ENCODE peak calls at places on chromosome 7, in ten cellular contexts. P is lower leg skin, W is heart right ventricle, F is HCT116, G is CD14-positive monocyte, S is nephron progenitor cell, V is suprapubic skin, D is fibroblast of pulmonary artery, Z is cardiac muscle cell, Q is GM13976. U is an unnamed sample.
A peak's percentile ranks its signal among the peaks of the same experiment; 100 is the strongest.

GRCh38 chr7:83519240-83519639 is 129.7 kb downstream of the SEMA3E start:
- DNase-seq in P (no peak), W (no peak), F (no peak), G (no peak), S (no peak), V (no peak), D (peak; percentile 4), Z (no peak), Q (no peak), U (no peak)

GRCh38 chr7:100153713-100154519 is 4.6 kb downstream of the TRAPPC14 start:
- DNase-seq in P (no peak), W (no peak), F (no peak), G (no peak), S (no peak), V (no peak), D (no peak), Z (no peak), Q (peak; percentile 10), U (no peak)

GRCh38 chr7:127486654-127487053 is 94.1 kb upstream of the ZNF800 start:
- DNase-seq in P (no peak), W (no peak), F (no peak), G (no peak), S (no peak), V (no peak), D (no peak), Z (no peak), Q (no peak), U (peak; percentile 41)

GRCh38 chr7:78383096-78383495 is 584.5 kb downstream of the PHTF2 start:
- DNase-seq in P (no peak), W (no peak), F (no peak), G (no peak), S (no peak), V (no peak), D (no peak), Z (no peak), Q (no peak), U (no peak)

GRCh38 chr7:145064114-145064513 is 228.3 kb upstream of the TPK1 start:
- DNase-seq in P (no peak), W (no peak), F (no peak), G (no peak), S (no peak), V (no peak), D (no peak), Z (no peak), Q (no peak), U (no peak)

GRCh38 chr7:138527746-138528223 is 67.7 kb downstream of the TRIM24 start:
- DNase-seq in P (no peak), W (peak; percentile 36), F (peak; percentile 31), G (no peak), S (no peak), V (no peak), D (peak; percentile 29), Z (peak; percentile 81), Q (no peak), U (peak; percentile 4)

GRCh38 chr7:151491859-151492258 is 27.8 kb downstream of the RHEB start:
- DNase-seq in P (no peak), W (no peak), F (peak; percentile 73), G (no peak), S (no peak), V (no peak), D (peak; percentile 83), Z (no peak), Q (no peak), U (peak; percentile 86)

GRCh38 chr7:64883113-64883905 is 19.8 kb upstream of the ZNF273 start:
- DNase-seq in P (peak; percentile 83), W (no peak), F (no peak), G (no peak), S (no peak), V (peak; percentile 70), D (no peak), Z (no peak), Q (peak; percentile 12), U (no peak)

GRCh38 chr7:125396466-125397151 is 467.0 kb upstream of the POT1 start:
- DNase-seq in P (no peak), W (no peak), F (no peak), G (no peak), S (no peak), V (no peak), D (no peak), Z (no peak), Q (no peak), U (no peak)

GRCh38 chr7:158353606-158354570 is 233.7 kb downstream of the PTPRN2 start:
- DNase-seq in P (peak; percentile 53), W (no peak), F (peak; percentile 22), G (no peak), S (peak; percentile 50), V (no peak), D (peak; percentile 10), Z (no peak), Q (no peak), U (peak; percentile 56)
- TF ChIP-seq CTCF in P (no peak), W (peak; percentile 29), F (peak; percentile 64), G (peak; percentile 32), S (peak; percentile 54), V (no peak), D (peak; percentile 22), Z (peak; percentile 30), Q (no peak), U (peak; percentile 67)

GRCh38 chr7:52017802-52018679 is 701.4 kb upstream of the COBL start:
- DNase-seq in P (no peak), W (no peak), F (no peak), G (no peak), S (peak; percentile 53), V (no peak), D (no peak), Z (peak; percentile 48), Q (no peak), U (peak; percentile 54)
- TF ChIP-seq CTCF in P (no peak), W (peak; percentile 32), F (no peak), G (peak; percentile 31), S (peak; percentile 57), V (no peak), D (no peak), Z (no peak), Q (peak; percentile 28), U (peak; percentile 34)

DNA sequence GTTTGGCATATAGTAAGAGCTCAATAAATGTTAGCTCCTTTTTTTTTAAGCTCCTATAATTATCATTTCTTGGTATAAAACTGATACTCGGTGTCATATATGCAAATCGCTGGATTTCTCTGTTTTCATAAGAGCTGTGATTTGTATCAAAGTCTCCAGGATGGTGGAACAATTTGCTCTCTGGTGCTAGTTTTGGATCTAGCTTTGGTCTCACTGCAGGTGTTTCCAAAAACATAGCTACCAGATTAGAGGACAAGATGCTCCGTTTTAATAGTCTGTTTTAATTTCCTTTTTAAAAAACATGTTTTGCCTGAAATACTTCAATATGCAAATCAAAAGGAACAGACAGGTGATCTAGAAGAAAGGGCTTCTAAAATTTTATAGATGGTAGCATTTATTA is 25.3 kb downstream of the ADAM22 start:
- DNase-seq in P (no peak), W (no peak), F (no peak), G (no peak), S (no peak), V (no peak), D (no peak), Z (no peak), Q (no peak), U (no peak)
- TF ChIP-seq CTCF in P (no peak), W (no peak), F (no peak), G (no peak), S (no peak), V (no peak), D (no peak), Z (no peak), Q (no peak), U (no peak)

GRCh38 chr7:123355576-123356195 is 155.9 kb upstream of the SLC13A1 start:
- DNase-seq in P (no peak), W (no peak), F (peak; percentile 26), G (no peak), S (no peak), V (no peak), D (peak; percentile 18), Z (no peak), Q (no peak), U (peak; percentile 27)
- TF ChIP-seq CTCF in P (no peak), W (no peak), F (no peak), G (no peak), S (no peak), V (no peak), D (peak; percentile 16), Z (peak; percentile 18), Q (no peak), U (no peak)

DNA sequence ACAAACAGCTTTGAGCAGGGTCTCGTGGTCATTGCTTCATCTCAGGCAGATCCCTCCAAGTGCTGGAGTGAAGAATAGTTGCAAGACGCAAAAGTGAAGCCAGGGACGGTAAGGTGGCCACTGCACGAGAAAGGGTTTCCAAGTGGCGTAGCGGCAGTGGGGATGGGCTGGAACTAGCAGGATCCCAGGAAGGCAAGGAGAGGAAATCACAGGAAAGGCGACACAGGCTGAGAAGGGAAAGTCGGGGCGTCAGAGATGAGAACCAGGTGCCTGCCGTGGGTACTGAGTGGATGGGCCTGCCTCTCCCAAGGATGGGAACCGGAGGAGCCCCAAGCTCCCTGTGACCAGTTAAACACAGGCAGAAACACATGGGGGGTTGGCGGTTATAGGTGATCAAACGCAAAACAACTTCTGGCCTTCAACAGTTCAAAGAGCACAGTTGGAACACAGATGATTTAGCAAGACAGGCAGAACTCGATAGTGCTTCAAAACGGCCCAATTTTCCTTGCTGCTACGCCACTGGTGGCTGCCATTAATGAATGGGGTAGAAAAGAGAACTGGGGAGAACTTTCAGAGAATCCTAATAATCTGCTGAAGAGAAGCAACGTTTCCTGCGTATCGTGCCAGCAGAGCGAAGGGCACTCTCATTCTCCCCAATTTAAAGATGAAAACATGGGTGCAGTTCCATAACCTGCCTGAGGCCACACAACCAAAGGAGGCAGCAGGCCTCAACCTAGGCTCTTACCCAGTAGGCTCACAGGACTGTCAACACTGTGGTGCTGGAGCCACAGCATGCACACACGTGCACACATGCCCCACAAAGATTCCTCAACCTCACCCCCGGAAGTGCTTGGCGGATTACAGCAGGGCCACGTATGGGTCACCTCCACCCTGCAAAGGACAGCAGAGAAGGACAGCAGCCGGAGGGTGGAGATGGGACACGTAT is 61.9 kb downstream of the MAD1L1 start:
- DNase-seq in P (no peak), W (no peak), F (no peak), G (no peak), S (no peak), V (no peak), D (no peak), Z (no peak), Q (no peak), U (no peak)
- TF ChIP-seq CTCF in P (no peak), W (no peak), F (no peak), G (no peak), S (no peak), V (no peak), D (no peak), Z (no peak), Q (no peak), U (no peak)

GRCh38 chr7:2507208-2507916 is 12.2 kb upstream of the LFNG start:
- DNase-seq in P (no peak), W (no peak), F (no peak), G (peak; percentile 45), S (no peak), V (no peak), D (no peak), Z (no peak), Q (no peak), U (no peak)
- TF ChIP-seq CTCF in P (no peak), W (no peak), F (no peak), G (no peak), S (no peak), V (no peak), D (no peak), Z (no peak), Q (no peak), U (no peak)

U was measured in MCF 10A.